ENCODE peak calls at places on chromosomes 1 and 21, in five cellular contexts. H is tibial nerve; W is effector memory CD4-positive, alpha-beta T cell; E is A549; J is Peyer's patch. A is an unnamed sample.

GRCh38 chr1:86421601-86422280 is 2.2 kb upstream of the CLCA2 start:
- DNase-seq in H (no peak), W (no peak), J (no peak), E (no peak), A (no peak)

GRCh38 chr1:179083031-179083345 is 1.1 kb downstream of the TOR3A start:
- DNase-seq in W (no peak), H (no peak), J (peak; percentile 49), E (no peak), A (no peak)

GRCh38 chr21:35783686-35784085 is 276.6 kb downstream of the SETD4 start:
- DNase-seq in E (no peak), W (no peak), J (no peak), H (no peak), A (no peak)

GRCh38 chr1:6205849-6206845 is at the start of gene RNF207:
- DNase-seq in J (peak; percentile 26), W (peak; percentile 60), E (peak; percentile 85), H (no peak), A (peak; percentile 72)

GRCh38 chr21:35637431-35637830 is 422.9 kb downstream of the SETD4 start:
- DNase-seq in E (no peak), J (no peak), H (peak; percentile 46), W (no peak), A (no peak)

GRCh38 chr1:61604684-61605083 is 120.3 kb downstream of the TM2D1 start:
- DNase-seq in H (no peak), E (no peak), J (no peak), W (no peak), A (no peak)

GRCh38 chr1:87224209-87224608 is 104.5 kb upstream of the LMO4 start:
- DNase-seq in W (no peak), E (peak; percentile 3), H (no peak), J (no peak), A (no peak)

GRCh38 chr1:2386636-2387611 is 4.4 kb downstream of the MORN1 start:
- DNase-seq in J (no peak), H (no peak), W (no peak), E (no peak), A (no peak)

GRCh38 chr1:94693029-94693428 is 127.1 kb upstream of the SLC44A3 start:
- DNase-seq in H (no peak), J (no peak), W (no peak), E (no peak), A (no peak)

GRCh38 chr1:160108888-160109662 is 6.5 kb upstream of the ATP1A2 start:
- DNase-seq in H (peak; percentile 57), E (peak; percentile 75), W (no peak), J (peak; percentile 27), A (no peak)

GRCh38 chr1:10765304-10765703 is 31.1 kb downstream of the CASZ1 start:
- DNase-seq in H (no peak), W (no peak), E (no peak), J (no peak), A (no peak)

GRCh38 chr1:220374449-220374848 is 102.2 kb upstream of the RAB3GAP2 start:
- DNase-seq in J (no peak), E (no peak), H (no peak), W (no peak), A (no peak)

GRCh38 chr21:42853621-42854020 is 25.7 kb downstream of the WDR4 start:
- DNase-seq in E (no peak), J (no peak), H (no peak), W (no peak), A (no peak)

GRCh38 chr21:26405735-26406361 is 167.2 kb downstream of the CYYR1 start:
- DNase-seq in H (no peak), J (no peak), W (no peak), E (peak; percentile 4), A (peak; percentile 21)

GRCh38 chr21:39669485-39669884 is 56.7 kb downstream of the B3GALT5 start:
- DNase-seq in W (no peak), E (no peak), J (no peak), H (no peak), A (no peak)

GRCh38 chr1:162711066-162711465 is 78.8 kb downstream of the DDR2 start:
- DNase-seq in H (no peak), E (no peak), J (no peak), W (no peak), A (no peak)

GRCh38 chr1:88634538-88634937 is 49.5 kb upstream of the PKN2 start:
- DNase-seq in H (no peak), E (no peak), W (no peak), J (no peak), A (no peak)

GRCh38 chr21:41898998-41899397 is 19.9 kb upstream of the PRDM15 start:
- DNase-seq in H (no peak), E (no peak), J (no peak), W (no peak), A (no peak)

GRCh38 chr1:163202833-163203451 is at the start of gene RGS5:
- DNase-seq in J (no peak), H (no peak), W (no peak), E (no peak), A (no peak)

GRCh38 chr1:10912441-10912840 is 100.0 kb upstream of the TARDBP start:
- DNase-seq in H (no peak), W (no peak), J (no peak), E (no peak), A (no peak)

GRCh38 chr1:235075121-235075954 is 53.3 kb downstream of the TOMM20 start:
- DNase-seq in E (peak; percentile 74), J (peak; percentile 77), W (no peak), H (peak; percentile 41), A (peak; percentile 85)

GRCh38 chr1:224800486-224801119 is 128.9 kb upstream of the DNAH14 start:
- DNase-seq in H (no peak), J (no peak), E (no peak), W (no peak), A (no peak)

GRCh38 chr1:70992521-70992920 is 55.1 kb downstream of the PTGER3 start:
- DNase-seq in W (no peak), E (no peak), J (no peak), H (no peak), A (no peak)

GRCh38 chr1:11519629-11520031 is 40.7 kb downstream of the DISP3 start:
- DNase-seq in E (no peak), H (no peak), W (no peak), J (no peak), A (peak; percentile 13)

GRCh38 chr1:179228783-179229213 is 679 bp downstream of the ABL2 start:
- DNase-seq in E (peak; percentile 53), W (no peak), J (peak; percentile 62), H (peak; percentile 32), A (no peak)

GRCh38 chr1:10856863-10857598 is 60.6 kb upstream of the CASZ1 start:
- DNase-seq in W (no peak), H (no peak), E (no peak), J (no peak), A (peak; percentile 62)

GRCh38 chr1:184260382-184260781 is 126.4 kb upstream of the C1orf21 start:
- DNase-seq in H (no peak), E (no peak), J (no peak), W (no peak), A (no peak)

GRCh38 chr1:207897188-207897587 is 13.7 kb downstream of the CD34 start:
- DNase-seq in E (no peak), J (no peak), W (no peak), H (no peak), A (no peak)

GRCh38 chr1:99956755-99957154 is 13.0 kb upstream of the SLC35A3 start:
- DNase-seq in W (no peak), E (no peak), H (no peak), J (no peak), A (no peak)

GRCh38 chr21:38244885-38245869 is 11.6 kb upstream of the KCNJ15 start:
- DNase-seq in J (no peak), H (no peak), E (peak; percentile 8), W (no peak), A (peak; percentile 64)

GRCh38 chr1:150813028-150813707 is 5.1 kb upstream of the CTSK start:
- DNase-seq in W (no peak), E (peak; percentile 69), J (peak; percentile 31), H (peak; percentile 73), A (peak; percentile 83)

GRCh38 chr1:17919525-17920439 is 164.6 kb downstream of the ACTL8 start:
- DNase-seq in W (no peak), E (peak; percentile 25), J (no peak), H (no peak), A (no peak)

GRCh38 chr1:53258216-53258615 is 19.9 kb upstream of the MAGOH start:
- DNase-seq in H (no peak), E (no peak), W (no peak), J (no peak), A (no peak)

DNA sequence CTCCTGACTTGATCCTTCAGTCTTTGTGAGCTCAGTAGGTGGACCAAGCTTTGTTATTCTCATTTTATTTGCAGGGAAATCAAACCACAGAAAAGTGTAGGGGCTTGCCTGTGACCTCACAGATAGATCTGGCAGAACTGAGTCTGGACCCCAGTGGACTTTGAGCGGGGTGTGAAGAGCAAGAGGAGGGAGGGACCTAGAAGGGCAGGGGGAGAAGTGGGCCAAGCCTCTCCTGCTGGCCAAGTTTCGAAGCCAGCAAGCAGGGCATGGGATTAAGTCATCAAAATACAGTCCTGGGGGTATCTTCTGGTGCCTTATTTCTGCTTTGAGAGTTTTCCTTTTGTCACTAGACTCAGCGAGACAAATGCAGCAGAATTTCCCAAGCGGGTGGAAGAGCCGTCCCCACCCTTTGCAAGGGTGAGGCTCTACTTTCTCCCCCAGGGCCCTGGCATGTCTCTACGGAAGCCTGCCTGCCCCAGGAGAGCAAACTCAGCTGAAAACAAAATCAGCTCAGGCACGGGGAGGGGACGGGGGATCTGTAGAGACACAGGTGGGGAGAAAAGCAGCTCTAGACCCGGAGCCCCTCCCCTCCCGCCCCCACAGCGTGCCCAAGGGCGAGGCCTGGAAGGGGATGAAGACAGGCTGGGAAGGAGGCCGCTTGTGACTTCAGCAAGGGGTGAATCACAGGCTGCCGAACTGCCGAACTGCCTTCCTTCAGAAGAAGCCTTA is 19.0 kb downstream of the PKP1 start:
- DNase-seq in W (no peak), H (no peak), E (no peak), J (no peak), A (no peak)
- H3K4me1 ChIP-seq in W (no peaks in the 10 kb centered on the region), H (no peaks in the 10 kb centered on the region), E (peaks cover 37% of the 10 kb centered on the region), J (peaks cover 17% of the 10 kb centered on the region), A (peaks cover 27% of the 10 kb centered on the region)

GRCh38 chr1:202806845-202807366 is 1.3 kb downstream of the KDM5B start:
- DNase-seq in W (no peak), E (no peak), J (no peak), H (no peak), A (peak; percentile 28)
- H3K4me1 ChIP-seq in W (peaks cover 23% of the 10 kb centered on the region), E (peaks cover 58% of the 10 kb centered on the region), J (no peaks in the 10 kb centered on the region), H (peaks cover 62% of the 10 kb centered on the region), A (peaks cover 40% of the 10 kb centered on the region)

DNA sequence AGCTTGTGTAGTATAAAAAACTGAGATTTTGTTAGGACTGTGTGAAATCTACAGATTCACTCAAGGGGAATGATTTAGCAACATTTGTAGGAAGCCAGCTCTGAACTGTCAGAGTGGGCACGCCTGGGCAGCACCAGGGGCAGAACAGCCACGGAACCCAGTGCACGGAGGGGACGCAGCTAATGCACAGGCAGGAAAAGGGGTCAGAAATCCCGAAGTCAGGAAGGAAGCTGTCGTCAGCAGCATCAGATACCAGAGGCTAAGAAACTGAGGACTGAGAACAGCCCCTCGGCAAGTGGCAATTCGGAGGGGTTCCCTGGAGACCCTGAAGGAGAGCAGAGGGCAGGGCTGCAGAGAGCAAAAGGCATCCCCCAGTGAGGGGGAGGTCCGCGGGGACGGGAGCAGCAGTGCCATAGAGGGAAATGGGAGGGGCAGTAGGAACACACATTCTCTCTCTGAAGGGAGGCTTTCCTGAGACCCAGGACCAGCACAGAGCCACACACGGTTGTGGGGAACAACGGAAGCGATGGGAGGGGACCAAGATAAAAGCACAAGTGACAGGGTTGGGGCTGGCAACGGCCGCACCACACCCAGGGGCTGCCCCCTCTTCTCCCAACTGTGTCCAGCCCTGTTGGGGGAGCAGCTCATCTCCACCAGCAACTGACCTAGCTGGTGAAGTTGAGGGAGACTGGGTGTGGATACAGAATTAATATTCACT is 12.7 kb downstream of the UBE2J2 start:
- DNase-seq in J (no peak), E (no peak), H (no peak), W (no peak), A (peak; percentile 54)
- H3K4me1 ChIP-seq in J (no peaks in the 10 kb centered on the region), E (no peaks in the 10 kb centered on the region), H (peaks cover 15% of the 10 kb centered on the region), W (peaks cover 4% of the 10 kb centered on the region), A (peaks cover 4% of the 10 kb centered on the region)

GRCh38 chr1:204464701-204465100 is 29.9 kb downstream of the PIK3C2B start:
- DNase-seq in E (no peak), H (no peak), J (no peak), W (no peak), A (no peak)
- H3K4me1 ChIP-seq in E (no peaks in the 10 kb centered on the region), H (peaks cover 83% of the 10 kb centered on the region), J (no peaks in the 10 kb centered on the region), W (peaks cover 54% of the 10 kb centered on the region), A (peaks cover 74% of the 10 kb centered on the region)